ENCODE peak calls at places on chromosomes 2 and 18, in seven cellular contexts. One of them, this sample, is unnamed.

GRCh38 chr2:10574911-10575310 is 114.9 kb downstream of the NOL10 start:
- DNase-seq in mucosa of descending colon: no peak
- DNase-seq in foreskin fibroblast: no peak
- DNase-seq in GM12865: no peak
- DNase-seq in IMR-90: no peak
- DNase-seq in AG10803: no peak
- DNase-seq in GM20000: no peak
- DNase-seq in this sample: no peak

GRCh38 chr2:95761556-95761955 is 169.8 kb downstream of the TRIM43 start:
- DNase-seq in mucosa of descending colon: no peak
- DNase-seq in foreskin fibroblast: no peak
- DNase-seq in GM12865: no peak
- DNase-seq in IMR-90: no peak
- DNase-seq in AG10803: no peak
- DNase-seq in GM20000: no peak
- DNase-seq in this sample: no peak

GRCh38 chr2:24785704-24786321 is 7.4 kb downstream of the PTRHD1 start:
- DNase-seq in mucosa of descending colon: no peak
- DNase-seq in foreskin fibroblast: no peak
- DNase-seq in GM12865: peak
- DNase-seq in IMR-90: no peak
- DNase-seq in AG10803: no peak
- DNase-seq in GM20000: peak
- DNase-seq in this sample: no peak

GRCh38 chr18:1914489-1914888 is 656.8 kb downstream of the METTL4 start:
- DNase-seq in mucosa of descending colon: no peak
- DNase-seq in foreskin fibroblast: no peak
- DNase-seq in GM12865: peak
- DNase-seq in IMR-90: no peak
- DNase-seq in AG10803: no peak
- DNase-seq in GM20000: no peak
- DNase-seq in this sample: no peak

GRCh38 chr2:48792030-48792429 is 36.5 kb upstream of the LHCGR start:
- DNase-seq in mucosa of descending colon: no peak
- DNase-seq in foreskin fibroblast: no peak
- DNase-seq in GM12865: no peak
- DNase-seq in IMR-90: no peak
- DNase-seq in AG10803: no peak
- DNase-seq in GM20000: no peak
- DNase-seq in this sample: no peak

GRCh38 chr2:196453613-196454047 is 185.9 kb upstream of the CCDC150 start:
- DNase-seq in mucosa of descending colon: no peak
- DNase-seq in foreskin fibroblast: peak
- DNase-seq in GM12865: peak
- DNase-seq in IMR-90: peak
- DNase-seq in AG10803: peak
- DNase-seq in GM20000: peak
- DNase-seq in this sample: no peak

GRCh38 chr18:47250415-47251046 is 929 bp downstream of the SKOR2 start:
- DNase-seq in mucosa of descending colon: no peak
- DNase-seq in foreskin fibroblast: no peak
- DNase-seq in GM12865: no peak
- DNase-seq in IMR-90: no peak
- DNase-seq in AG10803: no peak
- DNase-seq in GM20000: no peak
- DNase-seq in this sample: no peak

GRCh38 chr2:239220976-239221375 is 179.8 kb downstream of the HDAC4 start:
- DNase-seq in mucosa of descending colon: no peak
- DNase-seq in foreskin fibroblast: no peak
- DNase-seq in GM12865: no peak
- DNase-seq in IMR-90: no peak
- DNase-seq in AG10803: no peak
- DNase-seq in GM20000: no peak
- DNase-seq in this sample: peak

GRCh38 chr2:74481961-74482800 is 617 bp downstream of the CCDC142 start:
- DNase-seq in mucosa of descending colon: peak
- DNase-seq in foreskin fibroblast: no peak
- DNase-seq in GM12865: peak
- DNase-seq in IMR-90: no peak
- DNase-seq in AG10803: peak
- DNase-seq in GM20000: peak
- DNase-seq in this sample: no peak

GRCh38 chr2:20448246-20449046 is 1.6 kb downstream of the RHOB start:
- DNase-seq in mucosa of descending colon: no peak
- DNase-seq in foreskin fibroblast: no peak
- DNase-seq in GM12865: no peak
- DNase-seq in IMR-90: peak
- DNase-seq in AG10803: peak
- DNase-seq in GM20000: no peak
- DNase-seq in this sample: no peak

GRCh38 chr2:128090909-128091690 is at the start of gene UGGT1:
- DNase-seq in mucosa of descending colon: peak
- DNase-seq in foreskin fibroblast: peak
- DNase-seq in GM12865: peak
- DNase-seq in IMR-90: peak
- DNase-seq in AG10803: peak
- DNase-seq in GM20000: peak
- DNase-seq in this sample: peak

GRCh38 chr18:73646772-73647171 is 500.9 kb downstream of the FBXO15 start:
- DNase-seq in mucosa of descending colon: no peak
- DNase-seq in foreskin fibroblast: peak
- DNase-seq in GM12865: no peak
- DNase-seq in IMR-90: peak
- DNase-seq in AG10803: peak
- DNase-seq in GM20000: no peak
- DNase-seq in this sample: no peak

GRCh38 chr2:196123679-196124373 is 47.6 kb downstream of the STK17B start:
- DNase-seq in mucosa of descending colon: no peak
- DNase-seq in foreskin fibroblast: peak
- DNase-seq in GM12865: no peak
- DNase-seq in IMR-90: peak
- DNase-seq in AG10803: peak
- DNase-seq in GM20000: no peak
- DNase-seq in this sample: no peak

GRCh38 chr2:66578853-66579158 is 143.9 kb downstream of the MEIS1 start:
- DNase-seq in mucosa of descending colon: no peak
- DNase-seq in foreskin fibroblast: no peak
- DNase-seq in GM12865: no peak
- DNase-seq in IMR-90: no peak
- DNase-seq in AG10803: no peak
- DNase-seq in GM20000: no peak
- DNase-seq in this sample: no peak

GRCh38 chr2:66578067-66578852 is 143.3 kb downstream of the MEIS1 start:
- DNase-seq in mucosa of descending colon: peak
- DNase-seq in foreskin fibroblast: no peak
- DNase-seq in GM12865: no peak
- DNase-seq in IMR-90: peak
- DNase-seq in AG10803: peak
- DNase-seq in GM20000: no peak
- DNase-seq in this sample: no peak

GRCh38 chr2:66576381-66577330 is 141.7 kb downstream of the MEIS1 start:
- DNase-seq in mucosa of descending colon: peak
- DNase-seq in foreskin fibroblast: no peak
- DNase-seq in GM12865: no peak
- DNase-seq in IMR-90: peak
- DNase-seq in AG10803: peak
- DNase-seq in GM20000: no peak
- DNase-seq in this sample: no peak

GRCh38 chr2:66575625-66576371 is 140.9 kb downstream of the MEIS1 start:
- DNase-seq in mucosa of descending colon: peak
- DNase-seq in foreskin fibroblast: no peak
- DNase-seq in GM12865: no peak
- DNase-seq in IMR-90: peak
- DNase-seq in AG10803: peak
- DNase-seq in GM20000: no peak
- DNase-seq in this sample: no peak

GRCh38 chr2:66577331-66578041 is 142.6 kb downstream of the MEIS1 start:
- DNase-seq in mucosa of descending colon: peak
- DNase-seq in foreskin fibroblast: no peak
- DNase-seq in GM12865: no peak
- DNase-seq in IMR-90: peak
- DNase-seq in AG10803: no peak
- DNase-seq in GM20000: no peak
- DNase-seq in this sample: no peak
- TF ChIP-seq CTCF in mucosa of descending colon: no peak
- TF ChIP-seq CTCF in foreskin fibroblast: no peak
- TF ChIP-seq CTCF in GM12865: no peak
- TF ChIP-seq CTCF in IMR-90: no peak
- TF ChIP-seq CTCF in AG10803: no peak
- TF ChIP-seq CTCF in GM20000: no peak
- TF ChIP-seq CTCF in this sample: no peak

DNA sequence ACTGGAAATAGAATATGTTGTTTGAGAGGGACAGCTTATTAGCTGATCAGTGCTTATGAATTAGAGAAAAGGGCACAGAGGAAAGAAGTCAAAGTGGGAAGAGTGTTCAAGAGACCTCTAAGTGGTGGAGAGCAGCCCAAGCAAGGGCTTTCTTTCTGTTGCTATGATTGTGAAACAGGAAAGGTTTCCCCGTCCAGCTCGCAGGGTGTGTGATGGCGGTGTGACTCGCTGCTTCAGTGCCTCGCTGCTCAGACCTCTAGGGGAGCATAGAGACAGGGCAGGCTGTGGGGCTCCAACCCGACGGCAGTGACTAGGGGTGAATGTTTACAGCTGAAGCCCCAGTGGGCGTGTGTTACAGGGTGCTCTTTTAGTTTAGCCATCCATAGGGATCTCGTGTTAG is 166.5 kb upstream of the COPS8 start:
- DNase-seq in mucosa of descending colon: no peak
- DNase-seq in foreskin fibroblast: peak
- DNase-seq in GM12865: no peak
- DNase-seq in IMR-90: peak
- DNase-seq in AG10803: peak
- DNase-seq in GM20000: no peak
- DNase-seq in this sample: no peak
- TF ChIP-seq CTCF in mucosa of descending colon: no peak
- TF ChIP-seq CTCF in foreskin fibroblast: no peak
- TF ChIP-seq CTCF in GM12865: no peak
- TF ChIP-seq CTCF in IMR-90: no peak
- TF ChIP-seq CTCF in AG10803: no peak
- TF ChIP-seq CTCF in GM20000: no peak
- TF ChIP-seq CTCF in this sample: no peak

GRCh38 chr2:202861987-202862386 is 9.6 kb downstream of the ICA1L start:
- DNase-seq in mucosa of descending colon: no peak
- DNase-seq in foreskin fibroblast: no peak
- DNase-seq in GM12865: no peak
- DNase-seq in IMR-90: no peak
- DNase-seq in AG10803: no peak
- DNase-seq in GM20000: no peak
- DNase-seq in this sample: no peak
- TF ChIP-seq CTCF in mucosa of descending colon: no peak
- TF ChIP-seq CTCF in foreskin fibroblast: no peak
- TF ChIP-seq CTCF in GM12865: no peak
- TF ChIP-seq CTCF in IMR-90: no peak
- TF ChIP-seq CTCF in AG10803: no peak
- TF ChIP-seq CTCF in GM20000: no peak
- TF ChIP-seq CTCF in this sample: no peak

GRCh38 chr2:43676322-43677050 is at the start of gene C1GALT1C1L:
- DNase-seq in mucosa of descending colon: peak
- DNase-seq in foreskin fibroblast: peak
- DNase-seq in GM12865: no peak
- DNase-seq in IMR-90: peak
- DNase-seq in AG10803: peak
- DNase-seq in GM20000: no peak
- DNase-seq in this sample: no peak
- TF ChIP-seq CTCF in mucosa of descending colon: no peak
- TF ChIP-seq CTCF in foreskin fibroblast: no peak
- TF ChIP-seq CTCF in GM12865: no peak
- TF ChIP-seq CTCF in IMR-90: no peak
- TF ChIP-seq CTCF in AG10803: no peak
- TF ChIP-seq CTCF in GM20000: no peak
- TF ChIP-seq CTCF in this sample: no peak

GRCh38 chr18:8868779-8869415 is 163.5 kb downstream of the MTCL1 start:
- DNase-seq in mucosa of descending colon: no peak
- DNase-seq in foreskin fibroblast: no peak
- DNase-seq in GM12865: no peak
- DNase-seq in IMR-90: no peak
- DNase-seq in AG10803: no peak
- DNase-seq in GM20000: no peak
- DNase-seq in this sample: no peak
- TF ChIP-seq CTCF in mucosa of descending colon: no peak
- TF ChIP-seq CTCF in foreskin fibroblast: no peak
- TF ChIP-seq CTCF in GM12865: no peak
- TF ChIP-seq CTCF in IMR-90: no peak
- TF ChIP-seq CTCF in AG10803: no peak
- TF ChIP-seq CTCF in GM20000: no peak
- TF ChIP-seq CTCF in this sample: no peak

DNA sequence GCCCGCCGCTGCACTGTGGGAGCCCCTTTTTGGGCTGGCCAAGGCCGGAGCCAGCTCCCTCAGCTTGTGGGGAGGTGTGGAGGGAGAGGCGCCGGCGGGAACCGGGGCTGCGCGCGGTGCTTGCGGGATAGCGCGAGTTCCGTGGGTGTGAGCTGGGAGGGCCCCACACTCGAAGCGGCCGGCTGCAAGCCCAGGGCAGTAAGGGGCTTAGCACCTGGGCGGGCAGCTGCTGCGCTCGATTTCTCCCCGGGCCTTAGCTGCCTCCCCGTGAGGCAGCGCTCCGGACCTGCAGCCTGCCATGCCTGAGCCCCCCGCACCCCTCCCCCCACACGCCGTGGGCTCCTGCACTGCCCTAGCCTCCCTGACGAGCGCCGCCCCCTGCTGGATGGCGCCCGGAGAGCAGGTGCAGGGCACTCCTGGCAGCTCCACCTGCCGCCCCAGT is 124.4 kb downstream of the CCDC178 start:
- DNase-seq in mucosa of descending colon: no peak
- DNase-seq in foreskin fibroblast: no peak
- DNase-seq in GM12865: no peak
- DNase-seq in IMR-90: no peak
- DNase-seq in AG10803: no peak
- DNase-seq in GM20000: no peak
- DNase-seq in this sample: no peak
- TF ChIP-seq CTCF in mucosa of descending colon: no peak
- TF ChIP-seq CTCF in foreskin fibroblast: no peak
- TF ChIP-seq CTCF in GM12865: no peak
- TF ChIP-seq CTCF in IMR-90: no peak
- TF ChIP-seq CTCF in AG10803: no peak
- TF ChIP-seq CTCF in GM20000: no peak
- TF ChIP-seq CTCF in this sample: no peak

GRCh38 chr2:32627901-32628645 is at the start of gene TTC27:
- DNase-seq in mucosa of descending colon: peak
- DNase-seq in foreskin fibroblast: peak
- DNase-seq in GM12865: peak
- DNase-seq in IMR-90: peak
- DNase-seq in AG10803: peak
- DNase-seq in GM20000: peak
- DNase-seq in this sample: peak

GRCh38 chr2:32626591-32627221 is 1.1 kb upstream of the TTC27 start:
- DNase-seq in mucosa of descending colon: no peak
- DNase-seq in foreskin fibroblast: no peak
- DNase-seq in GM12865: no peak
- DNase-seq in IMR-90: no peak
- DNase-seq in AG10803: no peak
- DNase-seq in GM20000: no peak
- DNase-seq in this sample: no peak

GRCh38 chr2:32624813-32625212 is 3.0 kb upstream of the TTC27 start:
- DNase-seq in mucosa of descending colon: no peak
- DNase-seq in foreskin fibroblast: no peak
- DNase-seq in GM12865: no peak
- DNase-seq in IMR-90: no peak
- DNase-seq in AG10803: no peak
- DNase-seq in GM20000: no peak
- DNase-seq in this sample: no peak

GRCh38 chr2:32623311-32623706 is 4.5 kb upstream of the TTC27 start:
- DNase-seq in mucosa of descending colon: no peak
- DNase-seq in foreskin fibroblast: no peak
- DNase-seq in GM12865: no peak
- DNase-seq in IMR-90: no peak
- DNase-seq in AG10803: no peak
- DNase-seq in GM20000: no peak
- DNase-seq in this sample: no peak

GRCh38 chr2:32627441-32627900 is 379 bp upstream of the TTC27 start:
- DNase-seq in mucosa of descending colon: peak
- DNase-seq in foreskin fibroblast: peak
- DNase-seq in GM12865: no peak
- DNase-seq in IMR-90: peak
- DNase-seq in AG10803: peak
- DNase-seq in GM20000: no peak
- DNase-seq in this sample: no peak
- TF ChIP-seq CTCF in mucosa of descending colon: no peak
- TF ChIP-seq CTCF in foreskin fibroblast: peak
- TF ChIP-seq CTCF in GM12865: no peak
- TF ChIP-seq CTCF in IMR-90: no peak
- TF ChIP-seq CTCF in AG10803: peak
- TF ChIP-seq CTCF in GM20000: no peak
- TF ChIP-seq CTCF in this sample: peak